ENCODE peak calls at places on chromosomes 16 and 17, in six cellular contexts. S, Q, V, F, N and J are unnamed samples. For H3K4me1 and H3K27me3, the result is how much of the 10 kb centered on the place peaks cover.

GRCh38 chr16:30381351-30382041 is 865 bp downstream of the SEPTIN1 start:
- DNase-seq in S (no peak), Q (no peak), V (no peak), F (no peak), N (no peak), J (no peak)

GRCh38 chr17:55237268-55237667 is 27.5 kb upstream of the HLF start:
- DNase-seq in S (no peak), Q (no peak), V (no peak), F (no peak), N (no peak), J (no peak)

GRCh38 chr16:21950782-21951521 is 2.2 kb upstream of the UQCRC2 start:
- DNase-seq in S (no peak), Q (no peak), V (no peak), F (no peak), N (peak), J (peak)

GRCh38 chr17:30376621-30377452 is 1.9 kb upstream of the CPD start:
- DNase-seq in S (no peak), Q (no peak), V (no peak), F (peak), N (peak), J (no peak)

GRCh38 chr16:86018487-86018886 is 119.5 kb downstream of the IRF8 start:
- DNase-seq in S (no peak), Q (no peak), V (no peak), F (peak), N (peak), J (peak)

GRCh38 chr16:85037721-85038120 is 10.1 kb downstream of the KIAA0513 start:
- DNase-seq in S (no peak), Q (no peak), V (peak), F (no peak), N (no peak), J (no peak)

GRCh38 chr16:78993342-78993741 is 607.2 kb downstream of the MAF start:
- DNase-seq in S (no peak), Q (no peak), V (no peak), F (no peak), N (no peak), J (no peak)

GRCh38 chr16:17470871-17471744 is at the start of gene XYLT1:
- DNase-seq in S (peak), Q (peak), V (peak), F (peak), N (peak), J (peak)

GRCh38 chr16:57382535-57383275 is 10.4 kb downstream of the CX3CL1 start:
- DNase-seq in S (no peak), Q (no peak), V (no peak), F (no peak), N (no peak), J (no peak)

GRCh38 chr17:40110026-40110425 is 9.6 kb upstream of the NR1D1 start:
- DNase-seq in S (peak), Q (no peak), V (no peak), F (peak), N (no peak), J (no peak)

GRCh38 chr17:30093463-30094147 is 23.0 kb upstream of the NSRP1 start:
- DNase-seq in S (peak), Q (peak), V (peak), F (peak), N (peak), J (peak)

GRCh38 chr17:10327640-10328039 is 45.2 kb downstream of the MYH13 start:
- DNase-seq in S (peak), Q (peak), V (peak), F (peak), N (peak), J (peak)

GRCh38 chr16:25256821-25257503 is 683 bp downstream of the ZKSCAN2 start:
- DNase-seq in S (peak), Q (no peak), V (no peak), F (peak), N (peak), J (peak)

GRCh38 chr17:40562841-40563370 is 2.4 kb downstream of the CCR7 start:
- DNase-seq in S (peak), Q (no peak), V (no peak), F (no peak), N (no peak), J (no peak)

GRCh38 chr16:30434852-30435251 is 5.0 kb upstream of the DCTPP1 start:
- DNase-seq in S (no peak), Q (no peak), V (no peak), F (no peak), N (no peak), J (no peak)

GRCh38 chr16:80408014-80408413 is 132.8 kb upstream of the DYNLRB2 start:
- DNase-seq in S (no peak), Q (no peak), V (no peak), F (no peak), N (no peak), J (no peak)

GRCh38 chr17:83099086-83099540 is 19.7 kb downstream of the METRNL start:
- DNase-seq in S (no peak), Q (no peak), V (no peak), F (no peak), N (no peak), J (peak)

GRCh38 chr16:84836234-84836647 is 16.5 kb downstream of the CRISPLD2 start:
- DNase-seq in S (peak), Q (no peak), V (peak), F (peak), N (peak), J (peak)

GRCh38 chr16:84463221-84463620 is 41.2 kb downstream of the MEAK7 start:
- DNase-seq in S (peak), Q (no peak), V (no peak), F (peak), N (no peak), J (no peak)

GRCh38 chr16:76204249-76204648 is 73.0 kb upstream of the CNTNAP4 start:
- DNase-seq in S (no peak), Q (no peak), V (no peak), F (no peak), N (no peak), J (no peak)

GRCh38 chr16:77780378-77780837 is 8.0 kb upstream of the VAT1L start:
- DNase-seq in S (no peak), Q (no peak), V (no peak), F (no peak), N (peak), J (no peak)

GRCh38 chr16:6576646-6577045 is 756.0 kb upstream of the RBFOX1 start:
- DNase-seq in S (no peak), Q (no peak), V (no peak), F (no peak), N (no peak), J (no peak)

DNA sequence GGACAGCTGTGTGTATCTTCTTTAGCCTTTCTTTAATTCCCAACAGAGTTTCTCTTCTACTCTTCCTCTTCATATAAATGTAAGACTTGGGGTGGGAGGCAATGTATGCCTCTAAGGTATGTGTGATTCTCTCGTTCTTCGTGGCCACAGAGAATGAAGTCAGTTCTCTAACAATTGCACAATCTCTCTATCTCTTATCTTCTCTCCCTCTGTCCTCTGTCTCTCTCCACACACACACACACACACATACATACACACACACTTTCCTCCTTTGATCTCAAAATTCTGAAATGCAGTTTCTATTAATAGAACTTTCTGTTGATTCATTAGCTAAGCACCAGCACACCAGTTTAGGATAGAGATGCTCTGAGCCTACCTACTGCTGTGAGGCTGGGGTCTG is 615.7 kb upstream of the SALL1 start:
- DNase-seq in S (no peak), Q (no peak), V (no peak), F (no peak), N (peak), J (no peak)
- H3K4me1 ChIP-seq in S (under half), Q (under half), V (under half), F (under half), N (under half), J (under half)

GRCh38 chr16:90007015-90007414 is 12.2 kb downstream of the DBNDD1 start:
- DNase-seq in S (no peak), Q (no peak), V (peak), F (no peak), N (no peak), J (no peak)

GRCh38 chr16:90010676-90011075 is 8.6 kb downstream of the DBNDD1 start:
- DNase-seq in S (no peak), Q (no peak), V (no peak), F (no peak), N (no peak), J (no peak)

GRCh38 chr16:90008708-90009145 is 10.5 kb downstream of the DBNDD1 start:
- DNase-seq in S (no peak), Q (peak), V (peak), F (no peak), N (peak), J (no peak)

GRCh38 chr16:90011196-90011819 is 7.9 kb downstream of the DBNDD1 start:
- DNase-seq in S (no peak), Q (no peak), V (no peak), F (no peak), N (no peak), J (no peak)

DNA sequence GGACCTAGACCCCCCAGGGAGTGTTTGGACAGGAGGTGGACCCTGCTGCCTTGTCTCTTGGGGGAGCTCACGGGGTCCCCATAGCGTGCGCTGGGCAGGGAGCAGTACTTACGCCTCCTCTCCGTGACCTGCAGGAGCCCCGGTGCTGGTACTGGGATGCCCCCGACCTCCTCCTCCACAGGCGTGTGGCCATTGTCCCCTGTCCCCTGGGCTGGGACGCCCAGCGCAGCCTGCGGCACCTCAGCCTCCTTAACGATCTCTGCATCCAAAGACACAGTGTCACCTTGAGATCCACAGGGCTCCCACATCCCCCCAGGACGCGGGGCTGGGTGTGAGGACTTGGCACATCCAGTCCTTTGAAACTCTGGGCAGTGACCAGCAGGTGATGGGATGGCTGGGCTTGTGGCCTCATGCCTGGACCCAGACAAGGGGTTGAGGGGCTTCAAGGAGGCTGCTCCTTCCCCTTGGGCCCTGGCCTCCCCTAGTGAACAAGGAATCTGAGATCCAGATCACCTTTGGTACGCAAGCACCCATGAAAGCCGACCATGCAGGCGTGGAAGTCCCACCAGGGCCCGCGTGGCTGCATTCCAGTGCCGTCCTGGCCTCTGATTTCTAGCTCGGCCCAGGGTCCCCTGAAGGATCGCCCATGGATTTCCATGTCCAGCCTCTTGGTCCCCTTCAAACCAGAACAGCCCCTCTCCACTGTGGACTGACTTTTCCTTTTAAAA is 9.9 kb downstream of the DBNDD1 start:
- DNase-seq in S (no peak), Q (no peak), V (peak), F (no peak), N (no peak), J (no peak)
- H3K27me3 ChIP-seq in S (under half), Q (under half), V (under half), F (under half), N (under half), J (under half)

DNA sequence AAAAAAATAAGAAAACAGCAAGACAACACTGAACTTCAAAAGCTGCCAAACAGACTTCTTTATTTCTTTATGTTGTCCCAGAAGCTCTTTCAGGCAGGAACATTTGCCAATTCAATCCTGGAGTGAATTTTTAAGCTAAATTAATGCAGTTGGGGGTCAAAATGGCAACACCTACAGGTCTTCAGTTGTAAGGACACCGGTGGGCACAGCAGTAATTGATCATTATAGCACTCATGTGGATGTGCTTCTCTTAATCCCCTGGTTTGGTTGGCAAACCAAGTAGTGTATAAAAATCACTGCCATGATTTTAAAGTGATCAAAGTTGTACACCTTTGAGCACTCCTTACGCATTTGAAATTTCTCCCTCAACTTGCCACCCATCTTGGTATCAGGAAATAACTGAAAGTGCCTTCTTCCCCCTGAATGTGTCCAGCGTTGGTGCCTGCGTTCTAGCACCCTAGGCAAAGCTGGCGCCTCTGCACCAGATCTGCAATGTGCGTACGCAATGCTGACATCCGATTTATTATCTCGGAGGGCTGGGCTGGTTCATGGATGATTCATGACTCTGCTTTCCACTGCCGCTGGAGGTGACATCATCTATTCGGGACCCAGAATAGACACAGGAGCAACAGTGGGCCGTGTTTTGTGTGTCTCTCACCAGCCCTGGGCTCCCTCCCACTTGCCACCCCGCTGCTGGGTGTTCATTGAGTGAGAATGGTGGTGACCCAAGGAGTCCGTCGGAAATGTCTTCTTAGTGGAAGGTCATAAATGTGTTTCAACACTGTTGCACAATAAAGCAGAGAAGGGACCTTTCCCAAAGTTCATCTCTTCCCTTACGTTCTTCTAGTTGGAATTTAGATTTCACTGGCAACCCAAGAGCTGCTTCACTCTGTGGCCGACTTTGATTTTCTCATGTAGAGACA is 203.4 kb downstream of the CCDC182 start:
- DNase-seq in S (no peak), Q (no peak), V (peak), F (peak), N (peak), J (no peak)
- H3K4me1 ChIP-seq in S (under half), Q (under half), V (under half), F (under half), N (under half), J (under half)

DNA sequence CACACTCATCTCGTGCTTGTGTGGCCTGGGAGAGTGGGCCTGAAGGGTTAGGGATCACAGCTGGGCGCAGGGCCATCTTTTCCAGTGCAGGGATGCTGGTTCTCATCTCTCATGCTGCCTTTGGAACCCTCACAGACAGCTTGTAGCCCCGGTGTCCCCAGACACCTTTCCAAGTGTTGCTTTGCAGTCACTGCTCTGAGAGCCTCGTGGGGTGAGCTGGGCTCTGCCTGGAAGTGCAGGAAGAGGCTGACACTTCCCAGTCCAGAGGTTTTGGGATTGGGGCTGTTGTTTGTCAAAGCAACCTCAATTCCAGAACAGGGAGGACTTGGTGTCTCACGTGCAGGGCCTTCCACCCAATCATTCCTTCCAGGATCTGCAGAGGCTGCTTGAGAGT is 28.2 kb downstream of the TBX4 start:
- DNase-seq in S (no peak), Q (no peak), V (no peak), F (no peak), N (no peak), J (no peak)
- H3K27me3 ChIP-seq in S (under half), Q (under half), V (under half), F (under half), N (under half), J (under half)

GRCh38 chr16:46886764-46887523 is 2.8 kb downstream of the GPT2 start:
- DNase-seq in S (no peak), Q (no peak), V (no peak), F (no peak), N (no peak), J (no peak)
- H3K4me1 ChIP-seq in S (under half), Q (under half), V (under half), F (under half), N (under half), J (under half)

GRCh38 chr17:74922694-74923537 is at the start of gene USH1G:
- DNase-seq in S (peak), Q (no peak), V (no peak), F (no peak), N (no peak), J (peak)
- H3K27me3 ChIP-seq in S (under half), Q (under half), V (half or more), F (half or more), N (half or more), J (under half)

GRCh38 chr17:3723188-3723555 is 531 bp upstream of the HASPIN start:
- DNase-seq in S (no peak), Q (no peak), V (no peak), F (no peak), N (no peak), J (no peak)

GRCh38 chr17:3724373-3725077 is 822 bp downstream of the HASPIN start:
- DNase-seq in S (no peak), Q (no peak), V (no peak), F (no peak), N (no peak), J (no peak)

GRCh38 chr17:3722716-3723115 is 987 bp upstream of the HASPIN start:
- DNase-seq in S (no peak), Q (no peak), V (no peak), F (no peak), N (peak), J (no peak)

GRCh38 chr17:3727041-3727440 is 3.3 kb downstream of the HASPIN start:
- DNase-seq in S (no peak), Q (no peak), V (no peak), F (no peak), N (no peak), J (no peak)

DNA sequence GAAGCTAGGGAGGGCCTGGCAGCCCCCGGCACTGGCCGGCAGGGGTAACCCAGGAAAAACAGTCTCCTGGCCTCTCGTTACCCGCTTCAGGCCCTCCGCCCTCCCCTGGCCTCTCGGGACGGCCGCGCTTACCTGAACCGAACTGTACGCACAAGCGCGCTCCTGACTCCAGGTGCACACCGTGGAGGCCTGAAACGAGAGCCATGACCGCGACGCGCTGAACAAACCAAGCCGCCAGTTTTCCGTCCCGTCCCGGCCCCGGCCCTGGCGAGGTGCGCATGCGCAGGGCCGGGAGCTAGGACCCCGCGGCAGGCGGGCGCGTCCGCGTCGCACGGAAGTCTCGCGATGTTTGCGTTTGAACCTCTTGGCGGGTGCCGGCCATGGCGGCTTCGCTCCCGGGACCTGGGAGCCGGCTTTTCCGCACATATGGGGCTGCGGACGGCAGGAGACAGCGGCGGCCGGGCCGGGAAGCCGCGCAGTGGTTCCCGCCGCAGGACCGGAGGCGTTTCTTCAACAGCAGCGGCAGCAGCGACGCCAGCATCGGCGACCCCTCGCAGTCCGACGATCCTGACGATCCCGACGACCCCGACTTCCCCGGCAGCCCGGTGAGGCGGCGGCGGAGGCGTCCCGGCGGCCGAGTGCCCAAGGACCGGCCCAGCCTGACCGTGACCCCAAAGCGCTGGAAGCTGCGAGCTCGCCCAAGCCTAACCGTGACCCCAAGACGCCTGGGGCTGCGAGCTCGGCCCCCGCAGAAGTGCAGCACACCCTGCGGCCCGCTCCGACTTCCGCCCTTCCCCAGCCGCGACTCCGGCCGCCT is at the start of gene HASPIN:
- DNase-seq in S (peak), Q (peak), V (peak), F (peak), N (peak), J (peak)
- H3K4me1 ChIP-seq in S (under half), Q (under half), V (under half), F (under half), N (under half), J (under half)

GRCh38 chr17:42783062-42783777 is 2.8 kb downstream of the WNK4 start:
- DNase-seq in S (no peak), Q (no peak), V (no peak), F (no peak), N (peak), J (no peak)
- H3K27me3 ChIP-seq in S (under half), Q (half or more), V (half or more), F (half or more), N (under half), J (under half)

DNA sequence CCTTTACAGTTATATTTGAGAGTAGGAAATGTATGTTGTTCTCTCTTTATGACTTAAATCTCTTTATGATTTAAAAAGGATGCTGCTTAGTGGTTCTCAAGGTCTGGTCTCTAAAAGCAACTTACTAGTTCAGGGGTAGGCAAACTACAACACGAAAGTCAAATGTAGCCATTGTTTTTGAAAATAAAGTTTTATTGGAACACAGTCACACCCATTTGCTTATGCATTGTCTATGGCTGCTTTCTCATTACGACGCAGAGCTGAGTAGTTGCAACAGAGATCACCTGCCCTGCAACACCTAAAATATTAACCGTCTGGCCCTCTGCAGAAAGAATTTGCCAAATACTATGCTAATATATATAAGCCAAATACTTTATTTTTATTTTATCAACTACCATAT is 58.2 kb downstream of the HELZ start:
- DNase-seq in S (no peak), Q (no peak), V (no peak), F (no peak), N (no peak), J (no peak)
- H3K4me1 ChIP-seq in S (under half), Q (under half), V (under half), F (under half), N (under half), J (under half)

GRCh38 chr16:27406729-27407128 is 4.8 kb downstream of the IL21R start:
- DNase-seq in S (no peak), Q (no peak), V (no peak), F (no peak), N (no peak), J (no peak)
- H3K27me3 ChIP-seq in S (under half), Q (under half), V (under half), F (under half), N (under half), J (under half)